ENCODE peak calls at places on chromosomes 7 and 10, in ten cellular contexts. One of them, this sample, is unnamed.

GRCh38 chr10:17062493-17063487 is 66.8 kb downstream of the CUBN start:
- DNase-seq in stomach: no peak
- DNase-seq in HCT116: peak
- DNase-seq in esophagus squamous epithelium: no peak
- DNase-seq in GM12891: no peak
- DNase-seq in sigmoid colon: peak
- DNase-seq in transverse colon: no peak
- DNase-seq in ovary: peak
- DNase-seq in uterus: peak
- DNase-seq in heart left ventricle: peak
- DNase-seq in this sample: peak

GRCh38 chr7:140249036-140249806 is 72.4 kb upstream of the KDM7A start:
- DNase-seq in uterus: no peak
- DNase-seq in sigmoid colon: no peak
- DNase-seq in esophagus squamous epithelium: no peak
- DNase-seq in transverse colon: no peak
- DNase-seq in GM12891: no peak
- DNase-seq in heart left ventricle: no peak
- DNase-seq in ovary: no peak
- DNase-seq in HCT116: no peak
- DNase-seq in stomach: no peak
- DNase-seq in this sample: no peak

GRCh38 chr7:77664715-77665114 is 31.5 kb upstream of the RSBN1L start:
- DNase-seq in HCT116: no peak
- DNase-seq in stomach: no peak
- DNase-seq in uterus: no peak
- DNase-seq in GM12891: no peak
- DNase-seq in ovary: no peak
- DNase-seq in heart left ventricle: no peak
- DNase-seq in esophagus squamous epithelium: no peak
- DNase-seq in sigmoid colon: no peak
- DNase-seq in transverse colon: no peak
- DNase-seq in this sample: no peak

GRCh38 chr7:150357277-150357676 is 11.3 kb upstream of the REPIN1 start:
- DNase-seq in esophagus squamous epithelium: no peak
- DNase-seq in HCT116: no peak
- DNase-seq in ovary: no peak
- DNase-seq in transverse colon: no peak
- DNase-seq in uterus: no peak
- DNase-seq in sigmoid colon: peak
- DNase-seq in stomach: no peak
- DNase-seq in heart left ventricle: no peak
- DNase-seq in GM12891: no peak
- DNase-seq in this sample: no peak

GRCh38 chr7:157411580-157411979 is 74.8 kb downstream of the DNAJB6 start:
- DNase-seq in HCT116: no peak
- DNase-seq in esophagus squamous epithelium: no peak
- DNase-seq in GM12891: no peak
- DNase-seq in transverse colon: peak
- DNase-seq in stomach: no peak
- DNase-seq in uterus: no peak
- DNase-seq in sigmoid colon: no peak
- DNase-seq in heart left ventricle: peak
- DNase-seq in ovary: no peak
- DNase-seq in this sample: peak

GRCh38 chr10:49254556-49255318 is 44.2 kb upstream of the C10orf71 start:
- DNase-seq in GM12891: no peak
- DNase-seq in stomach: no peak
- DNase-seq in ovary: no peak
- DNase-seq in HCT116: no peak
- DNase-seq in esophagus squamous epithelium: no peak
- DNase-seq in transverse colon: no peak
- DNase-seq in heart left ventricle: no peak
- DNase-seq in uterus: no peak
- DNase-seq in sigmoid colon: no peak
- DNase-seq in this sample: no peak

GRCh38 chr10:126846959-126847358 is 58.3 kb upstream of the DOCK1 start:
- DNase-seq in stomach: no peak
- DNase-seq in HCT116: no peak
- DNase-seq in esophagus squamous epithelium: no peak
- DNase-seq in GM12891: no peak
- DNase-seq in transverse colon: no peak
- DNase-seq in heart left ventricle: no peak
- DNase-seq in uterus: no peak
- DNase-seq in ovary: no peak
- DNase-seq in sigmoid colon: no peak
- DNase-seq in this sample: no peak

GRCh38 chr7:71868797-71869196 is 543.3 kb downstream of the CALN1 start:
- DNase-seq in GM12891: no peak
- DNase-seq in esophagus squamous epithelium: no peak
- DNase-seq in heart left ventricle: no peak
- DNase-seq in sigmoid colon: no peak
- DNase-seq in transverse colon: no peak
- DNase-seq in HCT116: no peak
- DNase-seq in ovary: no peak
- DNase-seq in uterus: no peak
- DNase-seq in stomach: no peak
- DNase-seq in this sample: peak

GRCh38 chr10:126455766-126456425 is 67.6 kb upstream of the ADAM12 start:
- DNase-seq in ovary: no peak
- DNase-seq in uterus: no peak
- DNase-seq in GM12891: no peak
- DNase-seq in esophagus squamous epithelium: no peak
- DNase-seq in HCT116: no peak
- DNase-seq in sigmoid colon: no peak
- DNase-seq in stomach: no peak
- DNase-seq in transverse colon: no peak
- DNase-seq in heart left ventricle: no peak
- DNase-seq in this sample: no peak

GRCh38 chr7:107953924-107954303 is 49.0 kb downstream of the LAMB1 start:
- DNase-seq in uterus: no peak
- DNase-seq in transverse colon: no peak
- DNase-seq in esophagus squamous epithelium: no peak
- DNase-seq in HCT116: no peak
- DNase-seq in heart left ventricle: no peak
- DNase-seq in sigmoid colon: no peak
- DNase-seq in GM12891: no peak
- DNase-seq in stomach: no peak
- DNase-seq in ovary: no peak
- DNase-seq in this sample: no peak

GRCh38 chr10:282294-283139 is 147.3 kb downstream of the ZMYND11 start:
- DNase-seq in ovary: peak
- DNase-seq in GM12891: no peak
- DNase-seq in esophagus squamous epithelium: no peak
- DNase-seq in HCT116: no peak
- DNase-seq in sigmoid colon: no peak
- DNase-seq in transverse colon: no peak
- DNase-seq in heart left ventricle: no peak
- DNase-seq in uterus: no peak
- DNase-seq in stomach: no peak
- DNase-seq in this sample: no peak

GRCh38 chr7:43906327-43907010 is at the start of gene URGCP:
- DNase-seq in heart left ventricle: peak
- DNase-seq in HCT116: no peak
- DNase-seq in sigmoid colon: peak
- DNase-seq in ovary: peak
- DNase-seq in stomach: peak
- DNase-seq in uterus: peak
- DNase-seq in esophagus squamous epithelium: no peak
- DNase-seq in transverse colon: peak
- DNase-seq in GM12891: peak
- DNase-seq in this sample: peak

DNA sequence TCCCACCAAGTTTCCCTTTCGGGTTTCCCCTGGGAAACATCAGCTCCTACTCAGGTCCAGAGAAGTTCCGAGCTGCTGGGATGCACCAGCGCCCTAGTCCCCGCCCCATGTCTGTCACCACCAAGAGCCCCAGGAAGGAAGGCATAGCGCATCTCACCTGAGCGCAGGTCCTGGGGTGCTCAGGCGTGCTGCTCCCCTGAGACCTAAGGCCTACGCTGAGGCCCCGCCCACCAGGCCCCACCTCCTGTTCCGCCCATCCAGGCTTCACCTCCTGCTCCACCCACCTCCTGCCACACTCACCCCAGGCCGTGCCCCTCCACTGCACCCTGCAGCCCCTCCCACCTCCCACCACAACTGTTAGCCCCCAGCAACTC is 1.2 kb upstream of the TFR2 start:
- DNase-seq in heart left ventricle: no peak
- DNase-seq in stomach: peak
- DNase-seq in transverse colon: peak
- DNase-seq in esophagus squamous epithelium: no peak
- DNase-seq in HCT116: no peak
- DNase-seq in GM12891: peak
- DNase-seq in ovary: no peak
- DNase-seq in sigmoid colon: no peak
- DNase-seq in uterus: no peak
- DNase-seq in this sample: no peak
- TF ChIP-seq POLR2A in heart left ventricle: no peak
- TF ChIP-seq POLR2A in stomach: no peak
- TF ChIP-seq POLR2A in transverse colon: no peak
- TF ChIP-seq POLR2A in esophagus squamous epithelium: no peak
- TF ChIP-seq POLR2A in HCT116: no peak
- TF ChIP-seq POLR2A in GM12891: no peak
- TF ChIP-seq POLR2A in ovary: no peak
- TF ChIP-seq POLR2A in sigmoid colon: no peak
- TF ChIP-seq POLR2A in uterus: no peak
- TF ChIP-seq POLR2A in this sample: no peak

GRCh38 chr10:4240641-4241197 is 455.7 kb upstream of the KLF6 start:
- DNase-seq in transverse colon: no peak
- DNase-seq in HCT116: no peak
- DNase-seq in GM12891: no peak
- DNase-seq in esophagus squamous epithelium: no peak
- DNase-seq in stomach: no peak
- DNase-seq in heart left ventricle: no peak
- DNase-seq in ovary: no peak
- DNase-seq in sigmoid colon: no peak
- DNase-seq in uterus: no peak
- DNase-seq in this sample: no peak

GRCh38 chr10:4242561-4243035 is 457.6 kb upstream of the KLF6 start:
- DNase-seq in ovary: no peak
- DNase-seq in heart left ventricle: no peak
- DNase-seq in transverse colon: no peak
- DNase-seq in esophagus squamous epithelium: no peak
- DNase-seq in stomach: no peak
- DNase-seq in HCT116: peak
- DNase-seq in sigmoid colon: peak
- DNase-seq in uterus: peak
- DNase-seq in GM12891: no peak
- DNase-seq in this sample: no peak

GRCh38 chr10:4243169-4243568 is 458.2 kb upstream of the KLF6 start:
- DNase-seq in transverse colon: no peak
- DNase-seq in esophagus squamous epithelium: no peak
- DNase-seq in stomach: no peak
- DNase-seq in GM12891: no peak
- DNase-seq in ovary: no peak
- DNase-seq in uterus: no peak
- DNase-seq in HCT116: no peak
- DNase-seq in heart left ventricle: no peak
- DNase-seq in sigmoid colon: no peak
- DNase-seq in this sample: no peak

GRCh38 chr10:4243651-4244050 is 458.6 kb upstream of the KLF6 start:
- DNase-seq in esophagus squamous epithelium: no peak
- DNase-seq in GM12891: no peak
- DNase-seq in sigmoid colon: peak
- DNase-seq in stomach: no peak
- DNase-seq in ovary: peak
- DNase-seq in heart left ventricle: no peak
- DNase-seq in uterus: no peak
- DNase-seq in HCT116: peak
- DNase-seq in transverse colon: no peak
- DNase-seq in this sample: no peak

GRCh38 chr10:4241724-4242345 is 456.8 kb upstream of the KLF6 start:
- DNase-seq in sigmoid colon: no peak
- DNase-seq in GM12891: no peak
- DNase-seq in transverse colon: no peak
- DNase-seq in stomach: no peak
- DNase-seq in ovary: peak
- DNase-seq in HCT116: no peak
- DNase-seq in esophagus squamous epithelium: no peak
- DNase-seq in uterus: peak
- DNase-seq in heart left ventricle: peak
- DNase-seq in this sample: no peak
- TF ChIP-seq POLR2A in sigmoid colon: no peak
- TF ChIP-seq POLR2A in GM12891: no peak
- TF ChIP-seq POLR2A in transverse colon: peak
- TF ChIP-seq POLR2A in stomach: no peak
- TF ChIP-seq POLR2A in ovary: no peak
- TF ChIP-seq POLR2A in HCT116: no peak
- TF ChIP-seq POLR2A in esophagus squamous epithelium: no peak
- TF ChIP-seq POLR2A in uterus: no peak
- TF ChIP-seq POLR2A in heart left ventricle: no peak
- TF ChIP-seq POLR2A in this sample: no peak

DNA sequence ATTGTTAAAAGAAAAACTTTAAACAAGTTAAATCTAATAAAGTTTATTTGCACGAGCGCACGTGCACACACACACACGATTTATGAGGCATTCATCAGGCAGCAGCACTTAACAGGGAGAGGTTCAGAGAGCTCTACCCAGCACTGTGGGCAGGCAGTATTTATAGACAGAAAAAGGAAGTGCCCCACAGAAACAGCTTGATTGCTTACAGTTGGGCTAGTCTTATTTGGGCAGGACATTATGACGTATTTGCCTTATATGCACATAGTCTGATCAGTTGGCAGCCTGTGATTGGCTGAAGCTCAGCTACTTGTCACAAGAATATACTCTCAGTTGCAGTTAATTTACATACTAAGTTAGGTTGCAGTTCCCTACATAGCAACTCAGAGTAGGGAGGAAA is 1.2 kb upstream of the SDHAF3 start:
- DNase-seq in GM12891: no peak
- DNase-seq in sigmoid colon: no peak
- DNase-seq in heart left ventricle: no peak
- DNase-seq in stomach: no peak
- DNase-seq in esophagus squamous epithelium: no peak
- DNase-seq in uterus: no peak
- DNase-seq in ovary: no peak
- DNase-seq in HCT116: no peak
- DNase-seq in transverse colon: no peak
- DNase-seq in this sample: no peak
- TF ChIP-seq POLR2A in GM12891: no peak
- TF ChIP-seq POLR2A in sigmoid colon: no peak
- TF ChIP-seq POLR2A in heart left ventricle: no peak
- TF ChIP-seq POLR2A in stomach: no peak
- TF ChIP-seq POLR2A in esophagus squamous epithelium: no peak
- TF ChIP-seq POLR2A in uterus: no peak
- TF ChIP-seq POLR2A in ovary: no peak
- TF ChIP-seq POLR2A in HCT116: no peak
- TF ChIP-seq POLR2A in transverse colon: no peak
- TF ChIP-seq POLR2A in this sample: no peak

DNA sequence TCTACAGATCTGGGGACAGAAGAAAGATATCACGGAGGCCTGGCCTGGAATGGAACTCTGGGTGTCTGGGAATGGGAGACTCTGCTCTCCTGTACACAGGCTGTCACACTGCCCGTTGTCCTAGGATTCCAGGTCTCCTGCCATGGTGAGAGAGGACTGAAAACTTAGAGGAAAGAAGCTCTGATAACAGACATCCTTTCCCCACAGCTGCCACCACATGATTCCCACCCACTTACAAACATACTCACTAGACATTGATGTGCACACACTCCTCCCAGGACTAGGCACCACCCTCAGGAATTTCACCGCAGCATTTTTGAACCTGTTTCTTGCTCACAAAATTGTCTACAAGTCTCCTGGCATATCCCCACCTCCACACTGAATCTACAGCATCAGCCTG is 5.7 kb downstream of the ZNF92 start:
- DNase-seq in GM12891: no peak
- DNase-seq in stomach: no peak
- DNase-seq in uterus: no peak
- DNase-seq in transverse colon: no peak
- DNase-seq in esophagus squamous epithelium: no peak
- DNase-seq in HCT116: no peak
- DNase-seq in sigmoid colon: no peak
- DNase-seq in heart left ventricle: no peak
- DNase-seq in ovary: no peak
- DNase-seq in this sample: no peak
- TF ChIP-seq POLR2A in GM12891: no peak
- TF ChIP-seq POLR2A in stomach: no peak
- TF ChIP-seq POLR2A in uterus: no peak
- TF ChIP-seq POLR2A in transverse colon: no peak
- TF ChIP-seq POLR2A in esophagus squamous epithelium: no peak
- TF ChIP-seq POLR2A in HCT116: no peak
- TF ChIP-seq POLR2A in sigmoid colon: no peak
- TF ChIP-seq POLR2A in heart left ventricle: no peak
- TF ChIP-seq POLR2A in ovary: no peak
- TF ChIP-seq POLR2A in this sample: no peak

This sample was measured in H54.